ENCODE peak calls at places on chromosomes 16 and 17, in four cellular contexts. O is tibial nerve, N is A549, T is K562. Y is an unnamed sample.

GRCh38 chr17:78944956-78945355 is 19.8 kb upstream of the TIMP2 start:
- DNase-seq in N (no peak), O (no peak), T (no peak), Y (no peak)

GRCh38 chr16:10834130-10834529 is 15.5 kb upstream of the TVP23A start:
- DNase-seq in N (no peak), O (no peak), T (no peak), Y (no peak)

GRCh38 chr16:66899310-66899944 is 19.1 kb downstream of the PDP2 start:
- DNase-seq in T (no peak), O (no peak), N (no peak), Y (peak)

GRCh38 chr17:28592260-28592659 is 6.6 kb downstream of the SPAG5 start:
- DNase-seq in T (no peak), N (no peak), O (no peak), Y (no peak)

GRCh38 chr16:3549906-3550305 is 27.3 kb downstream of the NLRC3 start:
- DNase-seq in O (no peak), T (no peak), N (no peak), Y (no peak)

GRCh38 chr16:84303023-84303422 is 8.3 kb downstream of the WFDC1 start:
- DNase-seq in T (no peak), O (no peak), N (no peak), Y (peak)

GRCh38 chr16:67893791-67894399 is 841 bp downstream of the PSKH1 start:
- DNase-seq in O (no peak), N (no peak), T (no peak), Y (no peak)

GRCh38 chr16:58428621-58429557 is 36.6 kb downstream of the GINS3 start:
- DNase-seq in N (no peak), O (no peak), T (no peak), Y (no peak)

GRCh38 chr16:19375561-19376158 is 42.0 kb upstream of the TMC5 start:
- DNase-seq in T (peak), N (peak), O (no peak), Y (peak)

GRCh38 chr16:12773216-12773615 is 30.5 kb downstream of the CPPED1 start:
- DNase-seq in N (no peak), T (no peak), O (no peak), Y (no peak)

GRCh38 chr17:82358467-82359350 is at the start of gene TEX19:
- DNase-seq in T (peak), O (no peak), N (peak), Y (no peak)

GRCh38 chr17:77478281-77478680 is 337.5 kb downstream of the SEC14L1 start:
- DNase-seq in N (no peak), T (no peak), O (no peak), Y (no peak)

GRCh38 chr17:77480509-77481215 is 339.9 kb downstream of the SEC14L1 start:
- DNase-seq in O (no peak), T (no peak), N (no peak), Y (no peak)

GRCh38 chr17:77478899-77479298 is 338.1 kb downstream of the SEC14L1 start:
- DNase-seq in N (no peak), T (no peak), O (no peak), Y (no peak)

GRCh38 chr17:77479817-77480508 is 339.2 kb downstream of the SEC14L1 start:
- DNase-seq in O (no peak), T (no peak), N (no peak), Y (no peak)

DNA sequence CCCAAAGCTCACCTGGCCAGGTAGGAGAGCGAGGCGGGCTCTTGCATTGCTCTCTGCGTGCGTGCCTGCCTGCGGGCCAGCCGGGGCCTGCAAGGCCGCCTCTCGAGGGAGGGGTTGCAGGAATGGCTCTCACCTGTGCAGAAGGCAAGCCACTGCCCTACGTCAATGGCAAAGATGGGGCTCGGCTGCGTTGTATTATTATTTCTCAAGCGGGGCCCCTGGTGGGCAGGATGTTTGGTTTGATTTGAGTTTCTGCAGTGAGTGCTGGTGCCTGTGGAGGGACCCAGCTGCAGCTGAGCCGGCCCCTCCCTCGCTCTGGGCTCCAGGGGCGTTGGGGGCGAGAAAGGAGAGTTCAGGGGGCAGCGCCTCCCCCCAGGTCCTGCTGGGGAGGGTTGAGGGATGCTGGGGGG is 338.6 kb downstream of the SEC14L1 start:
- DNase-seq in O (no peak), N (no peak), T (no peak), Y (no peak)
- TF ChIP-seq CTCF in O (no peak), N (no peak), T (no peak), Y (no peak)

GRCh38 chr17:13420294-13421277 is 181.1 kb downstream of the HS3ST3A1 start:
- DNase-seq in N (peak), O (no peak), T (no peak), Y (no peak)
- TF ChIP-seq EP300 in N (no peak), O (no peak), T (no peak), Y (no peak)

GRCh38 chr16:87234601-87235000 is 82.6 kb downstream of the C16orf95 start:
- DNase-seq in N (no peak), O (no peak), T (no peak), Y (no peak)

GRCh38 chr16:87231295-87231694 is 85.9 kb downstream of the C16orf95 start:
- DNase-seq in O (no peak), T (no peak), N (no peak), Y (no peak)

GRCh38 chr16:87235810-87236515 is 81.2 kb downstream of the C16orf95 start:
- DNase-seq in T (no peak), O (no peak), N (no peak), Y (no peak)

GRCh38 chr16:87231911-87232310 is 85.3 kb downstream of the C16orf95 start:
- DNase-seq in O (no peak), N (no peak), T (no peak), Y (no peak)

DNA sequence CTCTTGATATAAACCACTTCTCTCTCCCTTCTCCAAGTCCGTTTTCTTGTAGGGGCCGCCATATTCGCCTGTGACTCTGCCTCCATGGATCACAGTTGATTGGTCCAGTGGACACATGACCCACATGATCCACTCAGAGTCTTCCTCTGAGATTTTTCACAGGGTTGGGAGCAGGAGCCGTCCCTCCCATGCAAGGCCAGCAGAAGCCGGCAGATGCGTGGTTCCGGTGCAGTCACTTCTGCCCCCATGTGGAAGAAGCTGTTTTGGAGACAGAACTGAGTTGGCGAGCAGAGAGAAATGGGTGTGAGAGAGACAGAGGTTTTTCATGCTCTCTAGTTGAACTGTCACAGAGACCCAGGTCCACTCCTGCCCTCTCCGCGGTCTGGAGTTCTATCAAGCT is 83.3 kb downstream of the C16orf95 start:
- DNase-seq in N (peak), O (no peak), T (peak), Y (no peak)
- TF ChIP-seq CTCF in N (no peak), O (peak), T (peak), Y (no peak)

DNA sequence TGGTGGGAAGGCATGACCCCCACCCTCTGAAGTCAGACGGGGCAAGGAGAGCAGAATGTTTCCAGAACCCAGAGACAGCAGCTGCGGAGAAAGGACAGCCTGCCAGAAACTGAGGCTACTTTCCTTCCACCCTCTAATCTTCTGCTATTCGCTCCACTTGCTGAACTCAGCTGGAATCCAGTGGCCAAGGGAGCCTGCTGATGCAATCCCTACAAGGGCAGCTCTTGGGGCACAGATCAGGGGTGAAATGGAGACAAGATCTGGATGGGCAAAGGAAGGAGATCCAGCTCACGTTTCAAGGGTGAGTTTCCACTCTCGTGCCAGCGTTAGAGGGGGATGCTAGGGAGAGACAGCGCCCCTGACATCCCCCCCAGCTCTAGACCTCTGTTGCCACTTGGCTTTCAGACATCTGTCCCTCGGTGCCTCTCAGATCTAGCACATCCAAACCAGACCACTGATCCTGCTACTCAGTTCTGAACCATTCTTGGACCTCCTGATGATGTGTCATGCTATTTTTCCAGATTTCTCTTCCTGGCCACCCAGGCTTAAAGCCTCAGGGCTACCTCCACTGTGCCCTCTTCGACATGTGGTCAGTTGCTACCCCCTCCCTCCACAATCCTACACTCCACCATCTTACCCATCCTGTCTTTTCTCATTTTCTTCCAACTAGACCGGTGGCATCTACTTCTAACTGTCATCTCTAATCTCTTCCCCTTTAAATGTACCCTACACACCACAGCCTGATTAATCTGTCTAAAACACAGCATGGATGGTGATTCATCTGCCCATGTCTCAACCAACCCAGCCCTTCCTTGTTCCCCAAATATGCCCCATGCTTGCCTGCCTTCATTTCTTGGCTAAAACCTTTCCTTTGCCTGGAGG is 478.8 kb downstream of the SLC39A11 start:
- DNase-seq in T (no peak), O (no peak), N (peak), Y (no peak)
- TF ChIP-seq EP300 in T (no peak), O (no peak), N (peak), Y (no peak)

DNA sequence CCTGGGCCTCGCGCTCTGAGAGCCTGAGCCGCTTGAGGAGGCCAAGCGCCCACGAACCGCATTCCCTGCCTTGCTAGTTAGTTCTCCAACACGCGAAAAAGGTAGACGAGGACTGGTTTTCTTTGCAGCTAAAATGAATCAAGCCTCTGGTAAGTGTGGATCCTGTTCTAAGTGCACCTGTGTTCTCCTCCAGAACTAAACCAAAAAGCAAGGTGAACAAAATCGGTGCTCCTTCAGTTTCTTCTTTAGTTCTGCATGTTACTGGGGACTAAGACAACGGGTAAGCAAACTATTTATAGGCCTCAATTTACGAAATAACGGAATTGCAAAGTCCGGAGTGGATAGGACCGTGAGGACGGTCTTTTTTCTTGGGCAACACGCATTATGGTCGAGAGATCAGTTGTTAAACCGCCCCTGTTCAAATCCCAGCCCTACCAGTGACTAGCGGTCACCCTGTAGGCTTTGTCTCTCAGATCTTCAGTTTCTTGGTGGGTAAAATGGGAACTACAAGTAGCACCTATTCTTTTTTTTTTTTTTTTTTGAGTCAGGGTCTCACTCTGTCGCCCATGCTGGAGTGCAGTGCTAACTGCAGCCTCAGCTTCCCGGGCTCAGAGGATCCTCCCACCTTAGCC is 993 bp upstream of the ANKRD11 start:
- DNase-seq in O (no peak), N (peak), T (no peak), Y (no peak)
- TF ChIP-seq CTCF in O (no peak), N (no peak), T (no peak), Y (no peak)

DNA sequence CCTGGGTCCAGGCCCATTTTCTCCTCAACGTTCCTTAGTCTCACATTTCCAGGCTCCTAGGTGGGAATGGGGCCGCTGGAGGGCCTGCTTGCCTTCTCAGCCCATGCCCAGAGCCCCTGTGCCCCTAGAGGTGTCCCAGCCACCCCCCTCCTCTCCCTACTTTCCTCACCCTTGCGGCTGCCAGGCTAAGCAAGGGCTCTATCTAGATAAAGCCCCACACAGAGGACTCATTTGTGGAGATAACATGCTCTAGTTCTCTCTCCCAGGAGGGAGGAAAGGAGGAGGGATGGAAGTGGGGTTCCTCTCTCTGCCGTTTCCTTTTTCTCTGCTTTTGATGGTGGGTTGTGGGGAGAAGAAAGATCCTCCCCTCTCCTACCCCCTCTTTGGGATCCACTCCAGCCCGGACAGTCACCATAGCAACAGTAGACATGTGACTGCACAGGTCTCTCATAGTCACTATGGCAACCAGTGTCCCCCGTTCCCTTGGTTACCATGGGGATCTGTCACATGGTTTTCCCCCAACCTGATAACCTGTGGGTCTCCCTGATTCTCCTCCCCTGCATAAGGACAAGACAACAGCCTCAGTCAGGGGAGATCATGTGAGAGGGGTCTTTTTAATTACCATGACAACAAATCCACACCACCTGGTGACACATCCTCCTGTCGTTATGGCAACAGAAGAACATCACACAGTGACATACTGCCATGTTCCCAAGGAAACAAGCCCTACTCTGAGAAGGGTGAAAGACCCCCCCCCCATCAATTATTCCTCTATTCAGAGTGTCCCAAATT is 5.2 kb downstream of the CACNA1G start:
- DNase-seq in O (no peak), T (no peak), N (peak), Y (no peak)
- TF ChIP-seq EP300 in O (no peak), T (no peak), N (no peak), Y (no peak)

GRCh38 chr16:87570938-87571867 is 31.1 kb upstream of the JPH3 start:
- DNase-seq in N (peak), O (no peak), T (peak), Y (peak)
- TF ChIP-seq CTCF in N (peak), O (peak), T (peak), Y (peak)

Y was measured in ovary.